ENCODE peak calls at places on chromosome 15, in nine cellular contexts. P is HCT116, B is hepatocyte, Z is body of pancreas, V is ascending aorta, O is heart right ventricle, W is Panc1, C is transverse colon, D is ovary. E is an unnamed sample.

GRCh38 chr15:52785672-52786406 is 4.3 kb downstream of the ONECUT1 start:
- DNase-seq in P (no peak), B (no peak), Z (peak; percentile 67), V (no peak), O (no peak), W (no peak), C (no peak), D (no peak), E (no peak)

GRCh38 chr15:63987979-63988378 is 58.3 kb downstream of the DAPK2 start:
- DNase-seq in P (no peak), B (no peak), Z (no peak), V (no peak), O (no peak), W (no peak), C (peak; percentile 4), D (no peak), E (no peak)

GRCh38 chr15:22795206-22796063 is 9.0 kb downstream of the NIPA1 start:
- DNase-seq in P (no peak), B (no peak), Z (no peak), V (no peak), O (no peak), W (no peak), C (no peak), D (no peak), E (no peak)

GRCh38 chr15:45521596-45522167 is 873 bp downstream of the SLC30A4 start:
- DNase-seq in P (no peak), B (peak; percentile 65), Z (no peak), V (no peak), O (no peak), W (no peak), C (peak; percentile 26), D (no peak), E (no peak)

GRCh38 chr15:83657549-83657948 is 3.6 kb downstream of the ADAMTSL3 start:
- DNase-seq in P (peak; percentile 6), B (no peak), Z (no peak), V (no peak), O (no peak), W (no peak), C (no peak), D (no peak), E (no peak)

GRCh38 chr15:74961616-74962015 is 5.0 kb upstream of the RPP25 start:
- DNase-seq in P (no peak), B (no peak), Z (no peak), V (no peak), O (no peak), W (no peak), C (no peak), D (no peak), E (no peak)

GRCh38 chr15:73678498-73678897 is 5.7 kb upstream of the CD276 start:
- DNase-seq in P (no peak), B (no peak), Z (no peak), V (no peak), O (no peak), W (no peak), C (no peak), D (no peak), E (no peak)

GRCh38 chr15:67091073-67091965 is 25.9 kb downstream of the SMAD3 start:
- DNase-seq in P (peak; percentile 90), B (peak; percentile 73), Z (peak; percentile 62), V (peak; percentile 78), O (peak; percentile 73), W (no peak), C (peak; percentile 72), D (peak; percentile 75), E (no peak)

GRCh38 chr15:85834651-85835050 is 39.9 kb upstream of the KLHL25 start:
- DNase-seq in P (no peak), B (no peak), Z (no peak), V (no peak), O (no peak), W (no peak), C (no peak), D (no peak), E (no peak)

GRCh38 chr15:62912808-62913207 is 129.7 kb upstream of the TPM1 start:
- DNase-seq in P (no peak), B (no peak), Z (no peak), V (no peak), O (no peak), W (no peak), C (no peak), D (no peak), E (no peak)

GRCh38 chr15:82894971-82895520 is 57.5 kb downstream of the HOMER2 start:
- DNase-seq in P (no peak), B (no peak), Z (no peak), V (no peak), O (no peak), W (no peak), C (no peak), D (no peak), E (no peak)

GRCh38 chr15:88878720-88879184 is 16.6 kb downstream of the HAPLN3 start:
- DNase-seq in P (no peak), B (peak; percentile 69), Z (peak; percentile 53), V (no peak), O (peak; percentile 39), W (no peak), C (peak; percentile 36), D (no peak), E (no peak)

GRCh38 chr15:33068007-33068441 is 126.5 kb downstream of the FMN1 start:
- DNase-seq in P (no peak), B (peak; percentile 28), Z (peak; percentile 52), V (peak; percentile 75), O (peak; percentile 46), W (no peak), C (peak; percentile 89), D (no peak), E (no peak)

GRCh38 chr15:71532994-71533393 is 277.4 kb upstream of the NR2E3 start:
- DNase-seq in P (peak; percentile 10), B (no peak), Z (no peak), V (no peak), O (no peak), W (peak; percentile 10), C (no peak), D (no peak), E (no peak)

GRCh38 chr15:89138999-89139612 is 50.9 kb downstream of the ABHD2 start:
- DNase-seq in P (no peak), B (no peak), Z (no peak), V (no peak), O (no peak), W (no peak), C (no peak), D (no peak), E (no peak)

GRCh38 chr15:57476533-57476975 is 100.2 kb downstream of the CGNL1 start:
- DNase-seq in P (no peak), B (no peak), Z (no peak), V (no peak), O (no peak), W (no peak), C (no peak), D (no peak), E (no peak)
- H3K27ac ChIP-seq in P (no peak overlapping the region), B (peak overlapping the region; percentile 59), Z (peak overlapping the region; percentile 92), V (peak overlapping the region; percentile 51), O (peak overlapping the region; percentile 27), W (no peak overlapping the region), C (no peak overlapping the region), D (no peak overlapping the region), E (peak overlapping the region; percentile 37)

DNA sequence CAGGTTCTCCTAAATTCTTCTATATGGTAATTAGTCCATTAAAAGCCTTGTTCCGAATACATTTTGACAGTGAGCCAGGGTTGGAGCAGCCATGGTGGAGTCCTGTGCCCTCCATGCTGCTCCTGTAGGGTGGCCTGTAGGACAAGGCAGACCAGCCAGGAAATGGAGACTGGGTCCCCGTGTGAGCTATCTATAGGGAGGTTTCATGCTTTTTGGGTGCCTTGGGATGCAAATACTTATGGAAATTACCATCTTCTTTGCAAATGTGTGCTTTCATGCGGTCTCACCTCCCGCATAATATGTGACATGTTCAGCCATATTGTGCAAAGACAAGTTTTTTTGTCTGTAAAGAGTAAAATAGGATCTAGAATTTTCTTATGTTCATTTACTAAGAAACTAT is 58.0 kb upstream of the FURIN start:
- DNase-seq in P (no peak), B (no peak), Z (no peak), V (no peak), O (no peak), W (no peak), C (no peak), D (no peak), E (no peak)
- H3K36me3 ChIP-seq in P (peaks cover 25% of the 10 kb centered on the region), B (no peaks in the 10 kb centered on the region), Z (no peaks in the 10 kb centered on the region), V (no peaks in the 10 kb centered on the region), O (no peaks in the 10 kb centered on the region), W (no peaks in the 10 kb centered on the region), C (no peaks in the 10 kb centered on the region), D (no peaks in the 10 kb centered on the region), E (no peaks in the 10 kb centered on the region)

DNA sequence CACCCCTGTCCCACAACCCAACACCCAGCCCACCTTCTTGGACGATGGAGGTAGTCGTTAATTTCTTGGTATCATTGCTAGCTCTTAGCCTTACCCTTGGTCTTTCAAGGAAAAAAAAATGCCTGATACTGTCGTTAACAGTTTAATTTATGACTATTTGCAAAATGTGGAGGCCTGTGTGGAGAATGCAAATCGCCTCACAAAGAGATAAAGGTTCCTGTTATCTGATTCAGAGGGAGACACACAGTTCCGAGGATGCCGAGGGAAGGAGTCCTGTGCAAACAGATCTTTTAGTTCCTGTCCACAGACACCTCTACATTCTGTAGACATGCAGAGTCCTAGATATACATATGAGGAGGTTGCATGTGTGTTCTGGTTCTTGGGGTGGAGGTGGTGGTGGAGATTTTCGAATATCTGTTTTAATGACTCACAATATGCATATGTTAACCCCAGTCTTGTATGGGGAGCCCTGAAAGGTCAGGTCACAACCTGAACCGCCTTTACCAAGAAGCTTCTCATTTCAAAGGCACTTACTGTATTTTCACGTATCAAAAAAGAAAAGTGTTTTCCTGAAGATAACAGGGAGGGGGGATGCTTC is 5.6 kb downstream of the NR2F2 start:
- DNase-seq in P (no peak), B (no peak), Z (no peak), V (no peak), O (no peak), W (no peak), C (peak; percentile 10), D (no peak), E (no peak)
- H3K27ac ChIP-seq in P (no peak overlapping the region), B (peak overlapping the region; percentile 29), Z (peak overlapping the region; percentile 88), V (peak overlapping the region; percentile 91), O (peak overlapping the region; percentile 90), W (peak overlapping the region; percentile 98), C (peak overlapping the region; percentile 94), D (peak overlapping the region; percentile 99), E (peak overlapping the region; percentile 94)

GRCh38 chr15:40091861-40092415 is 16.7 kb downstream of the BMF start:
- DNase-seq in P (no peak), B (no peak), Z (no peak), V (no peak), O (no peak), W (no peak), C (no peak), D (no peak), E (no peak)

GRCh38 chr15:40093224-40093842 is 15.3 kb downstream of the BMF start:
- DNase-seq in P (no peak), B (no peak), Z (no peak), V (no peak), O (no peak), W (no peak), C (no peak), D (peak; percentile 42), E (no peak)

GRCh38 chr15:40088929-40089755 is 19.5 kb downstream of the BMF start:
- DNase-seq in P (no peak), B (no peak), Z (no peak), V (no peak), O (no peak), W (no peak), C (no peak), D (no peak), E (no peak)

GRCh38 chr15:40092416-40093223 is 16.1 kb downstream of the BMF start:
- DNase-seq in P (no peak), B (peak; percentile 91), Z (peak; percentile 46), V (peak; percentile 79), O (peak; percentile 69), W (no peak), C (peak; percentile 74), D (peak; percentile 87), E (peak; percentile 49)

GRCh38 chr15:40090774-40091455 is 17.8 kb downstream of the BMF start:
- DNase-seq in P (no peak), B (peak; percentile 5), Z (no peak), V (no peak), O (no peak), W (no peak), C (no peak), D (no peak), E (no peak)
- H3K36me3 ChIP-seq in P (no peaks in the 10 kb centered on the region), B (no peaks in the 10 kb centered on the region), Z (no peaks in the 10 kb centered on the region), V (peaks cover 7% of the 10 kb centered on the region), O (no peaks in the 10 kb centered on the region), W (no peaks in the 10 kb centered on the region), C (no peaks in the 10 kb centered on the region), D (no peaks in the 10 kb centered on the region), E (no peaks in the 10 kb centered on the region)